ENCODE peak calls at places on chromosome 1, in ten cellular contexts. K is H7; R is Caco-2; W is stimulated activated CD4-positive, alpha-beta T cell treated with anti-CD3 and anti-CD28 coated beads, Interleukin-4, amount 100 ng/mL, for 1 hour; H is GM12891; L is thoracic aorta; B is PC-3; G is AG04450; Z is midbrain; S is endothelial cell. D is an unnamed sample.

GRCh38 chr1:61352845-61353435 is 270.6 kb downstream of the NFIA start:
- DNase-seq in K (peak), R (no peak), W (no peak), H (no peak), L (no peak), B (no peak), G (no peak), Z (no peak), S (no peak), D (no peak)

GRCh38 chr1:37731312-37732019 is 33.5 kb downstream of the EPHA10 start:
- DNase-seq in K (no peak), R (no peak), W (no peak), H (no peak), L (no peak), B (no peak), G (no peak), Z (no peak), S (no peak), D (no peak)

GRCh38 chr1:8097077-8097799 is 71.1 kb upstream of the ERRFI1 start:
- DNase-seq in K (no peak), R (no peak), W (no peak), H (no peak), L (no peak), B (peak), G (no peak), Z (no peak), S (no peak), D (no peak)

GRCh38 chr1:223487514-223488259 is 94.5 kb downstream of the CCDC185 start:
- DNase-seq in K (peak), R (no peak), W (no peak), H (no peak), L (no peak), B (no peak), G (no peak), Z (no peak), S (no peak), D (no peak)

GRCh38 chr1:206538086-206538781 is 30.9 kb downstream of the RASSF5 start:
- DNase-seq in K (no peak), R (no peak), W (no peak), H (no peak), L (no peak), B (no peak), G (no peak), Z (no peak), S (no peak), D (no peak)

GRCh38 chr1:176691251-176692228 is 228.6 kb downstream of the PAPPA2 start:
- DNase-seq in K (peak), R (peak), W (no peak), H (no peak), L (no peak), B (peak), G (peak), Z (peak), S (peak), D (no peak)

GRCh38 chr1:155013632-155014031 is 11.0 kb downstream of the ZBTB7B start:
- DNase-seq in K (no peak), R (no peak), W (no peak), H (no peak), L (no peak), B (no peak), G (no peak), Z (no peak), S (no peak), D (no peak)

GRCh38 chr1:41813755-41814694 is 104.7 kb downstream of the HIVEP3 start:
- DNase-seq in K (no peak), R (no peak), W (no peak), H (no peak), L (no peak), B (no peak), G (no peak), Z (no peak), S (no peak), D (no peak)

GRCh38 chr1:22053861-22054770 is 1.6 kb downstream of the CDC42 start:
- DNase-seq in K (no peak), R (no peak), W (no peak), H (no peak), L (no peak), B (no peak), G (no peak), Z (no peak), S (no peak), D (no peak)

GRCh38 chr1:151946366-151946764 is 37.1 kb upstream of the THEM4 start:
- DNase-seq in K (no peak), R (no peak), W (no peak), H (no peak), L (no peak), B (peak), G (no peak), Z (no peak), S (no peak), D (no peak)

D was measured in omental fat pad.